ENCODE peak calls at places on chromosomes 7 and 10, in seven cellular contexts. U is fibroblast of lung, B is IMR-90, K is cardiac muscle cell, W is sigmoid colon, M is hepatocyte, O is neuronal stem cell. I is an unnamed sample.

GRCh38 chr7:5689118-5689517 is 92.3 kb downstream of the RNF216 start:
- DNase-seq in W (no peak), K (peak), U (peak), O (no peak), M (no peak), B (peak), I (no peak)

GRCh38 chr7:13878154-13878553 is 111.3 kb downstream of the ETV1 start:
- DNase-seq in U (no peak), O (no peak), W (no peak), B (no peak), M (no peak), K (no peak), I (no peak)

GRCh38 chr10:16803464-16803863 is 13.8 kb downstream of the RSU1 start:
- DNase-seq in U (no peak), K (no peak), O (no peak), W (no peak), B (no peak), M (no peak), I (no peak)

GRCh38 chr7:150732786-150733733 is 4.2 kb upstream of the GIMAP5 start:
- DNase-seq in W (no peak), U (no peak), M (no peak), B (no peak), K (no peak), O (no peak), I (no peak)

GRCh38 chr10:95500649-95501048 is 60.5 kb downstream of the SORBS1 start:
- DNase-seq in U (no peak), M (no peak), O (no peak), K (no peak), B (no peak), W (no peak), I (no peak)

GRCh38 chr7:46943996-46944395 is 637.9 kb downstream of the TNS3 start:
- DNase-seq in B (no peak), K (no peak), U (no peak), M (no peak), O (no peak), W (no peak), I (no peak)

GRCh38 chr7:22208806-22209205 is 148.1 kb downstream of the RAPGEF5 start:
- DNase-seq in U (no peak), W (no peak), O (no peak), B (no peak), K (no peak), M (no peak), I (no peak)

GRCh38 chr7:37833107-37833817 is 15.1 kb upstream of the NME8 start:
- DNase-seq in K (peak), B (peak), O (peak), M (peak), U (peak), W (peak), I (peak)

GRCh38 chr10:101062231-101063161 is 707 bp downstream of the KAZALD1 start:
- DNase-seq in B (peak), W (peak), K (peak), U (peak), O (peak), M (peak), I (peak)

GRCh38 chr7:28024786-28025334 is 155.7 kb downstream of the JAZF1 start:
- DNase-seq in W (no peak), M (no peak), U (no peak), K (no peak), O (no peak), B (no peak), I (no peak)

GRCh38 chr7:134789967-134790685 is 10.7 kb downstream of the CALD1 start:
- DNase-seq in U (peak), K (peak), B (peak), W (peak), O (no peak), M (peak), I (no peak)

GRCh38 chr7:103446046-103446520 is at the start of gene SLC26A5:
- DNase-seq in W (no peak), M (peak), O (peak), K (no peak), U (no peak), B (no peak), I (no peak)

GRCh38 chr10:78852856-78853255 is 215.9 kb upstream of the ZMIZ1 start:
- DNase-seq in U (peak), O (no peak), B (peak), M (no peak), W (no peak), K (peak), I (no peak)

DNA sequence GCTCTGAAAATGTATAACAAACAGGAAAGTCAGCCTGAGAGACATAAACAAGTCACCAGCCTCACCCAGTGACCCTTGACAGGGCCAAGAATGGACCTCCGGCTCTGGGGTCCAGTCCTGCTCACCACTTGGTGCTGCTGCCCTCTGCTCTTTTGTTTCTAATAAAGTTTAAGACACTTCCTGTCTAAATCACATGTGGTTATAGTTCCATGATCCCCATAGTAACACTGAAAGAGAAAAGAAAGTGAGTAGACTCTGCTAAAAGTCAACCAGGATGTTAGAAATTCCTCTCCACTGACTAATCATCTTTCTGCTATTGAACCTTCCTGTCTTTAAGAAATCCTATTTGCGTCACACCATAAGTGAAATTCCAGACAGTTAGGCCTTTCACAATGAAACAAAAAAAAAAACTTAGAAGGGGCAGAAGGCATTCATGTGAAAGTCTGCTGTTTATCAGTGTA is 179.2 kb upstream of the BET1 start:
- DNase-seq in U (peak), W (no peak), O (peak), M (peak), B (peak), K (peak), I (no peak)
- H3K4me3 ChIP-seq in U (no peak), W (no peak), O (no peak), M (no peak), B (peak), K (no peak), I (no peak)

DNA sequence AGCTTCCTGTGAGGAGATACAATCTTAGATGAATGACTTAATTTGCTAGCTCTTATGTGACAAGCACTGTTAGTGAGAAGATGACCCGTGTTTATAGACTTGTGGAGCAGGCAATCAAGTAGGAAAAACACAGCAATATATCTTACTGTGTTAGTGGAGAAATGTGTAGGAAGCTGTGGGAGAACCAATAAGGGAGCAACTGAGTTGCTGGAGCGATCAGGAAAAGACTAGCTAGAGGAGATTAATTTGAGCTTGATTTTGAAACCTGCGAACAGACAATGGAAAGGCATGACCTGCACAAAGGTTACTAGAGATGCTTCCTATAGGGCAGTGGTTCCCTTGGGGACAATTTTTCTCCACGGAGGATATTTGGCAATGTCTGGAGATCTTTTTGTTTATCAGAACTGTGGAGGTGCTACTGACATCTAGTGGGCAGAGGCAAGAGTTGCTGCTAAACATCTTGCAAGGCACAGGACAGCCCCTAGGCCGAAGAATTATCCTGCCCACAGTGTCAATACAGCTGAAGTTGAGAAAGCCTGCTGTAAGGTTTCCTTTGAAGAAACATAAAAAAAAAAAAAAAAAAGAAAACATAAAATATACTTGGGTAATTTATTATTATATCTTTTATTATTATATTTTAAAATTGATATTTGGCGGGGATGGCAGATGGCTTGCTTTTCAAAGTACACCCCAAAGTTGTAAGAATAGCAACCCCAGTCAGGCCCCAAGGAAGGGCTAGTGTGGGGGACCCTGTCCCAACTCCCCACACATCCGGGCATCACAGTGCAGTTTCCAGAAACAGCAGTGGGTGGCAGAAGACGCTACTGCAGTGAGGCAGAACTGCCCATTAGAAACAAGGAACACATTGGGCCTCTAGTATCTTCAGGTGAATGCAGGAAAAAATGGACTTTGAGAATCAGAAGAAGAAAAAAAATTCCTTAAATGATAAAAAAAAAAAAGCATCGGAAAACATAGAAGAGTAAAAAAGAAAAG is 481.5 kb downstream of the SH2D4B start:
- DNase-seq in W (no peak), M (peak), O (peak), B (peak), U (peak), K (peak), I (no peak)
- H3K27ac ChIP-seq in W (no peak), M (no peak), O (no peak), B (no peak), U (no peak), K (no peak), I (no peak)

GRCh38 chr7:1533569-1534329 is 3.2 kb downstream of the MAFK start:
- DNase-seq in M (peak), B (peak), O (no peak), U (peak), K (peak), W (peak), I (no peak)
- H3K4me3 ChIP-seq in M (no peak), B (peak), O (no peak), U (no peak), K (no peak), W (peak), I (no peak)

GRCh38 chr10:102602272-102603045 is 41.8 kb upstream of the TRIM8 start:
- DNase-seq in U (peak), K (peak), M (peak), O (no peak), B (no peak), W (peak), I (no peak)

GRCh38 chr10:102604379-102604960 is 39.8 kb upstream of the TRIM8 start:
- DNase-seq in B (peak), O (no peak), M (peak), W (peak), U (peak), K (peak), I (no peak)

GRCh38 chr10:102603946-102604345 is 40.3 kb upstream of the TRIM8 start:
- DNase-seq in B (peak), W (peak), K (peak), U (peak), M (no peak), O (no peak), I (no peak)

GRCh38 chr10:102608487-102608886 is 35.8 kb upstream of the TRIM8 start:
- DNase-seq in K (no peak), O (no peak), M (no peak), B (no peak), U (no peak), W (no peak), I (no peak)

DNA sequence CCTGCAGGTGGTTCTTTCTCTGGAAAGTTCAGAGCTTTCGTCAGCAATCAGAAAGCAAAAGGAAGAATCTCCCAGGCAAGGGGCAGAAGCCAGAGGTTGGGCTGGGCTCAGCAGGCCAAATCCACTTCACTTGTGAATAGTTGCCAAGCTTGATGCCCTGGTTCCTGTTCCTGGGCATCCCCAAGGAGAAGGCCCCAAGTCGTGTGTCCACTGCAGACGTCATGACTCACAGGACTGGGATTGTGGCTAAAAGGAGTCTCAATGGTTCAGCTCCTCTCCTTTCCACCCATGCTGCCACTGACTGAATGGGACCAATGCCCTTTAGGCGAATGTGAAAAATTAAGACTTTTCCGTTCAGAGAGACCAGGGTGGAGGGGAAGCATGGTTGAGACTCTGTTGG is 38.6 kb upstream of the TRIM8 start:
- DNase-seq in K (no peak), U (no peak), O (no peak), B (no peak), M (peak), W (peak), I (no peak)
- H3K27ac ChIP-seq in K (no peak), U (no peak), O (no peak), B (no peak), M (peak), W (no peak), I (no peak)

DNA sequence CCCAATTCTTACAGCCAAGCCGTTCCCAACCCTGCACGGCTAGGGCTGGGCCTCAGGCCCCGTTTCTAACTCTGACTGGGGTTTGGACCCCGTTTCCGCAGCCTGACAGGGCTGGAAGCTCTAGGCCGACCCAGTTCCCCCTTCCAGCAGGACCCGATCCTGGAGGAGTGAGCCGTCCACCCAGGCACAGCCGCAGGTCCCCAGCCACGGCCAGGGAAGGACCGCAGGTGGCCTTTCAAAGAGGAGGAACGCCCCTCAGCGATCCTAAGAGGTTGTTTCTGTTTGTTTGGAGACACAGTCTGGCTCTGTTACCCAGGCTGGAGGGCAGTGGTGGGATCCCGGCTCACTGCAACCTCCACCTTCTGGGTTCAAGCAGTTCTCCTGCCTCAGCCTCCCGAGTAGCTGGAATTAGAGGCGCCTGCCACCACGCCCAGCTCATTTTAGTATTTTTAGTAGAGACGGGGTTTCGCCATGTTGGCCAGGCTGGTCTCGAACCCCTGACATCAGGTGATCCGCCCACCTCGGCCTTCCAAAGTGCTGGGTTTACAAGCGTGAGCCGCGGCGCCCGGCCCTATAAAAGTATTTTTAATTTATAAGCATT is 778 bp upstream of the GET4 start:
- DNase-seq in W (no peak), O (no peak), B (no peak), M (no peak), K (no peak), U (no peak), I (no peak)
- H3K4me3 ChIP-seq in W (peak), O (no peak), B (peak), M (peak), K (no peak), U (no peak), I (no peak)

GRCh38 chr7:42494199-42494710 is 257.2 kb upstream of the GLI3 start:
- DNase-seq in W (no peak), O (no peak), U (peak), B (no peak), M (no peak), K (no peak), I (no peak)
- H3K27ac ChIP-seq in W (peak), O (no peak), U (peak), B (no peak), M (peak), K (no peak), I (no peak)

DNA sequence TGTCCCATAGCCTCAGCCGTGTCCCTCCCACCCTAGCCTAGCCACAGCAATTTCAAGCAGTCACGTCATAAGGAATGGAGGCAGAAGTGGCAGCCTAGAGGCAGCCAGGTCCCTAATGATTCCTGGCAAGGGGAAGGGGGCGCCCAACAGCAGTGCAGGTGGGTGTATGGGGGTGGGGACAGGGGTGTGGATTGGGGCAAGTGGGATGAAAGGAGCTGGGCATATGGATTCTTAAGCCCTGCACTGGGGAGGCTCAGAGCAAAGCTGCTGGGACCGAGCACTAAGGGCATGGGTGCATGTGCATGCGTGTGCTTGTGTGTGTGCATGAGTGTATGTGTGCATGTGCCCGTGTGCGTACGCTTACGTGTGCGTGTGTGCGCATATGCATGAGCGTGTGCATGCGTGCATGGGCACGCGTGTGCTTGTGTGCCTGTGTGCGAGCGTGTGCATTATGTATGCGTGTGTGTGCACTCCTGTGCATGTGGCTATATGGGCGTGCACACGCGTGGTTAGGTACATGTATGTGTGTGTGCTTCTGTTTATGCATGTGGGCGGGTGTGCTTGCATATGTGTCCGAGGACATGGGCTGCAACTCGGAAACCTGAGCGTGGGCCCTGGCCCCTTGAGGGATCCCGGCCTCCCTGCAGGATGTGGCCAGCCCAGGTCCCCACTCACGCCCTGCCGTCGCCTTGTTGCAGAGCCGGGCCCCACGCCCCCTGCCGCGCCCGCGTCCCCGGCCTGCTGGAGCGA is 34.1 kb downstream of the SH2B2 start:
- DNase-seq in K (no peak), B (no peak), M (no peak), O (no peak), W (no peak), U (no peak), I (no peak)
- H3K4me3 ChIP-seq in K (no peak), B (no peak), M (no peak), O (peak), W (no peak), U (no peak), I (no peak)

DNA sequence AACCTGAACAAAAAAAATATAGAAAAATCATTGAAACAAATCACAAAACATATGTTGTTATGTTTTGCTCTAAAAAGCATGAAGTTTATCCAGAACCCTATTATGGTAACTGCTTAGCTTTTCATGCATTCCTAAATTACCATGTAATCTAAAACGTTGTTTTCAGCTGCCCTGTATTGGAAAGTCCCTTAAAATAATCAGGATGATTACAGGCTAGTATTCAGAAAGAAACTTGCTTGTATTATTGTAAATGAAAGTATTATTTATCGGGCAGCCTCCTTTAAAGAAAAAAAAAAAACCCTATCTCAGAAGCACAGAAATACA is 65.6 kb upstream of the ARID5B start:
- DNase-seq in B (peak), K (peak), U (peak), W (no peak), M (no peak), O (no peak), I (no peak)
- H3K27ac ChIP-seq in B (peak), K (no peak), U (peak), W (peak), M (peak), O (no peak), I (no peak)

GRCh38 chr7:113922049-113922448 is 3.2 kb upstream of the PPP1R3A start:
- DNase-seq in W (no peak), B (no peak), U (no peak), O (no peak), K (no peak), M (peak), I (no peak)
- H3K4me3 ChIP-seq in W (no peak), B (no peak), U (no peak), O (no peak), K (no peak), M (no peak), I (no peak)

GRCh38 chr10:115092258-115092554 is 959 bp upstream of the ATRNL1 start:
- DNase-seq in M (no peak), W (no peak), O (no peak), K (no peak), U (no peak), B (no peak), I (no peak)
- H3K27ac ChIP-seq in M (peak), W (peak), O (peak), K (no peak), U (no peak), B (no peak), I (no peak)

I was measured in CD8-positive, alpha-beta memory T cell.